ENCODE peak calls at places on chromosome 4, in ten cellular contexts. V, Y, F, A, K, I, Z, E, W and P are unnamed samples.
A peak's percentile ranks its signal among the peaks of the same experiment; 100 is the strongest.

GRCh38 chr4:6942238-6942800 is 32.7 kb downstream of the TBC1D14 start:
- DNase-seq in V (peak; percentile 91), Y (peak; percentile 98), F (peak; percentile 78), A (no peak), K (peak; percentile 97), I (peak; percentile 22), Z (peak; percentile 95), E (no peak), W (no peak), P (peak; percentile 81)

GRCh38 chr4:122218762-122219161 is 66.6 kb downstream of the BLTP1 start:
- DNase-seq in V (no peak), Y (peak; percentile 39), F (no peak), A (no peak), K (peak; percentile 30), I (no peak), Z (peak; percentile 30), E (no peak), W (no peak), P (no peak)

GRCh38 chr4:73068496-73069337 is 799 bp downstream of the COX18 start:
- DNase-seq in V (no peak), Y (peak; percentile 49), F (peak; percentile 61), A (no peak), K (peak; percentile 52), I (no peak), Z (peak; percentile 51), E (peak; percentile 29), W (no peak), P (no peak)

GRCh38 chr4:55409468-55410171 is 13.9 kb downstream of the TMEM165 start:
- DNase-seq in V (no peak), Y (peak; percentile 52), F (no peak), A (no peak), K (peak; percentile 46), I (no peak), Z (peak; percentile 23), E (no peak), W (no peak), P (no peak)

GRCh38 chr4:56240554-56241190 is 146.6 kb downstream of the AASDH start:
- DNase-seq in V (no peak), Y (no peak), F (no peak), A (no peak), K (no peak), I (no peak), Z (no peak), E (no peak), W (no peak), P (no peak)

GRCh38 chr4:1763550-1764080 is 29.5 kb upstream of the FGFR3 start:
- DNase-seq in V (no peak), Y (peak; percentile 51), F (no peak), A (no peak), K (peak; percentile 69), I (no peak), Z (peak; percentile 55), E (peak; percentile 53), W (no peak), P (no peak)

GRCh38 chr4:150332961-150333360 is 249.0 kb upstream of the MAB21L2 start:
- DNase-seq in V (no peak), Y (no peak), F (no peak), A (no peak), K (no peak), I (no peak), Z (no peak), E (no peak), W (no peak), P (no peak)

GRCh38 chr4:129092636-129093172 is 635 bp downstream of the SCLT1 start:
- DNase-seq in V (no peak), Y (peak; percentile 39), F (no peak), A (no peak), K (peak; percentile 59), I (no peak), Z (peak; percentile 26), E (no peak), W (no peak), P (no peak)

GRCh38 chr4:119050501-119051090 is 85.0 kb upstream of the MYOZ2 start:
- DNase-seq in V (no peak), Y (no peak), F (no peak), A (no peak), K (no peak), I (no peak), Z (no peak), E (no peak), W (no peak), P (no peak)

GRCh38 chr4:177108708-177109107 is 201.0 kb upstream of the NEIL3 start:
- DNase-seq in V (no peak), Y (peak; percentile 63), F (no peak), A (no peak), K (peak; percentile 75), I (no peak), Z (peak; percentile 42), E (no peak), W (no peak), P (no peak)

GRCh38 chr4:85952518-85952917 is 407.3 kb downstream of the MAPK10 start:
- DNase-seq in V (no peak), Y (peak; percentile 73), F (no peak), A (no peak), K (peak; percentile 75), I (no peak), Z (peak; percentile 79), E (no peak), W (no peak), P (no peak)

GRCh38 chr4:148284526-148285193 is 157.6 kb downstream of the NR3C2 start:
- DNase-seq in V (no peak), Y (peak; percentile 6), F (no peak), A (no peak), K (no peak), I (no peak), Z (peak; percentile 8), E (no peak), W (no peak), P (no peak)

GRCh38 chr4:56506110-56506705 is 617 bp downstream of the ARL9 start:
- DNase-seq in V (no peak), Y (peak; percentile 13), F (no peak), A (no peak), K (peak; percentile 18), I (no peak), Z (no peak), E (no peak), W (no peak), P (no peak)

GRCh38 chr4:165150545-165150944 is 37.9 kb upstream of the TMEM192 start:
- DNase-seq in V (no peak), Y (no peak), F (no peak), A (no peak), K (no peak), I (no peak), Z (no peak), E (no peak), W (no peak), P (no peak)

GRCh38 chr4:186104895-186105720 is 604 bp downstream of the FAM149A start:
- DNase-seq in V (no peak), Y (no peak), F (no peak), A (no peak), K (peak; percentile 40), I (peak; percentile 6), Z (no peak), E (peak; percentile 43), W (no peak), P (no peak)

GRCh38 chr4:17758459-17758858 is 23.0 kb downstream of the FAM184B start:
- DNase-seq in V (no peak), Y (no peak), F (no peak), A (no peak), K (no peak), I (no peak), Z (no peak), E (no peak), W (no peak), P (no peak)

GRCh38 chr4:174474457-174475075 is 47.7 kb downstream of the HPGD start:
- DNase-seq in V (no peak), Y (no peak), F (no peak), A (no peak), K (no peak), I (no peak), Z (no peak), E (peak; percentile 30), W (no peak), P (no peak)

GRCh38 chr4:156767911-156768415 is 203.6 kb downstream of the PDGFC start:
- DNase-seq in V (no peak), Y (no peak), F (no peak), A (no peak), K (no peak), I (no peak), Z (no peak), E (no peak), W (no peak), P (no peak)

GRCh38 chr4:169934794-169935400 is 91.3 kb downstream of the MFAP3L start:
- DNase-seq in V (no peak), Y (no peak), F (no peak), A (no peak), K (no peak), I (no peak), Z (no peak), E (no peak), W (no peak), P (no peak)

GRCh38 chr4:146945556-146946374 is at the start of gene TTC29:
- DNase-seq in V (peak; percentile 20), Y (peak; percentile 79), F (no peak), A (peak; percentile 86), K (peak; percentile 98), I (peak; percentile 88), Z (peak; percentile 92), E (peak; percentile 95), W (peak; percentile 1), P (no peak)

GRCh38 chr4:12729384-12729783 is 754.8 kb downstream of the RAB28 start:
- DNase-seq in V (no peak), Y (peak; percentile 40), F (no peak), A (no peak), K (peak; percentile 59), I (no peak), Z (peak; percentile 20), E (no peak), W (no peak), P (no peak)

GRCh38 chr4:53123819-53124218 is 242.0 kb downstream of the SCFD2 start:
- DNase-seq in V (no peak), Y (no peak), F (no peak), A (no peak), K (no peak), I (no peak), Z (no peak), E (no peak), W (no peak), P (no peak)

GRCh38 chr4:8653326-8654000 is 60.9 kb downstream of the CPZ start:
- DNase-seq in V (no peak), Y (no peak), F (no peak), A (no peak), K (no peak), I (no peak), Z (no peak), E (no peak), W (no peak), P (no peak)

GRCh38 chr4:153533387-153533786 is 67.2 kb downstream of the TMEM131L start:
- DNase-seq in V (no peak), Y (no peak), F (no peak), A (no peak), K (no peak), I (no peak), Z (no peak), E (no peak), W (no peak), P (no peak)

GRCh38 chr4:147453561-147454141 is 27.2 kb upstream of the EDNRA start:
- DNase-seq in V (no peak), Y (peak; percentile 86), F (no peak), A (no peak), K (peak; percentile 88), I (no peak), Z (peak; percentile 21), E (no peak), W (no peak), P (no peak)

GRCh38 chr4:120517966-120518365 is 404.6 kb downstream of the PRDM5 start:
- DNase-seq in V (peak; percentile 49), Y (peak; percentile 92), F (no peak), A (no peak), K (peak; percentile 76), I (no peak), Z (peak; percentile 89), E (peak; percentile 37), W (no peak), P (no peak)

GRCh38 chr4:161650812-161651211 is 513.0 kb downstream of the FSTL5 start:
- DNase-seq in V (no peak), Y (no peak), F (peak; percentile 51), A (no peak), K (no peak), I (no peak), Z (no peak), E (no peak), W (no peak), P (peak; percentile 81)

GRCh38 chr4:124633285-124633941 is 79.1 kb downstream of the ANKRD50 start:
- DNase-seq in V (no peak), Y (no peak), F (no peak), A (no peak), K (peak; percentile 69), I (no peak), Z (peak; percentile 20), E (no peak), W (no peak), P (no peak)